ENCODE peak calls at places on chromosomes 3 and 15, in eight cellular contexts. One of them, this sample, is unnamed.
A peak's percentile ranks its signal among the peaks of the same experiment; 100 is the strongest.

GRCh38 chr3:183188895-183189462 is 26.4 kb upstream of the LAMP3 start:
- DNase-seq in stimulated activated CD4-positive, alpha-beta T cell treated with anti-CD3 and anti-CD28 coated beads, Interleukin-4, amount 100 ng/mL, for 1 hour: peak; percentile 36
- DNase-seq in GM03348: peak; percentile 12
- DNase-seq in fibroblast of the conjunctiva: no peak
- DNase-seq in T-helper 9 cell: no peak
- DNase-seq in spleen: no peak
- DNase-seq in AG08396: no peak
- DNase-seq in hepatocyte: peak; percentile 40
- DNase-seq in this sample: peak; percentile 23

GRCh38 chr15:65101891-65102708 is 12.9 kb downstream of the UBAP1L start:
- DNase-seq in T-helper 9 cell: no peak
- DNase-seq in GM03348: no peak
- DNase-seq in stimulated activated CD4-positive, alpha-beta T cell treated with anti-CD3 and anti-CD28 coated beads, Interleukin-4, amount 100 ng/mL, for 1 hour: no peak
- DNase-seq in fibroblast of the conjunctiva: no peak
- DNase-seq in hepatocyte: no peak
- DNase-seq in spleen: no peak
- DNase-seq in AG08396: no peak
- DNase-seq in this sample: no peak

GRCh38 chr3:37737134-37737533 is 124.5 kb upstream of the CTDSPL start:
- DNase-seq in AG08396: no peak
- DNase-seq in fibroblast of the conjunctiva: no peak
- DNase-seq in stimulated activated CD4-positive, alpha-beta T cell treated with anti-CD3 and anti-CD28 coated beads, Interleukin-4, amount 100 ng/mL, for 1 hour: no peak
- DNase-seq in GM03348: no peak
- DNase-seq in T-helper 9 cell: no peak
- DNase-seq in hepatocyte: no peak
- DNase-seq in spleen: no peak
- DNase-seq in this sample: no peak

GRCh38 chr3:190449801-190450200 is at the start of gene TMEM207:
- DNase-seq in GM03348: no peak
- DNase-seq in AG08396: no peak
- DNase-seq in fibroblast of the conjunctiva: no peak
- DNase-seq in T-helper 9 cell: no peak
- DNase-seq in stimulated activated CD4-positive, alpha-beta T cell treated with anti-CD3 and anti-CD28 coated beads, Interleukin-4, amount 100 ng/mL, for 1 hour: no peak
- DNase-seq in spleen: no peak
- DNase-seq in hepatocyte: no peak
- DNase-seq in this sample: no peak

GRCh38 chr3:141331370-141332318 is 36.7 kb upstream of the ZBTB38 start:
- DNase-seq in spleen: no peak
- DNase-seq in AG08396: peak; percentile 86
- DNase-seq in GM03348: peak; percentile 90
- DNase-seq in stimulated activated CD4-positive, alpha-beta T cell treated with anti-CD3 and anti-CD28 coated beads, Interleukin-4, amount 100 ng/mL, for 1 hour: no peak
- DNase-seq in fibroblast of the conjunctiva: peak; percentile 61
- DNase-seq in hepatocyte: peak; percentile 84
- DNase-seq in T-helper 9 cell: no peak
- DNase-seq in this sample: no peak

GRCh38 chr3:18234717-18235335 is 190.3 kb downstream of the SATB1 start:
- DNase-seq in spleen: no peak
- DNase-seq in hepatocyte: no peak
- DNase-seq in GM03348: no peak
- DNase-seq in stimulated activated CD4-positive, alpha-beta T cell treated with anti-CD3 and anti-CD28 coated beads, Interleukin-4, amount 100 ng/mL, for 1 hour: no peak
- DNase-seq in fibroblast of the conjunctiva: no peak
- DNase-seq in T-helper 9 cell: no peak
- DNase-seq in AG08396: no peak
- DNase-seq in this sample: no peak

GRCh38 chr15:23049984-23050628 is 10.7 kb upstream of the TUBGCP5 start:
- DNase-seq in hepatocyte: no peak
- DNase-seq in stimulated activated CD4-positive, alpha-beta T cell treated with anti-CD3 and anti-CD28 coated beads, Interleukin-4, amount 100 ng/mL, for 1 hour: no peak
- DNase-seq in AG08396: no peak
- DNase-seq in spleen: no peak
- DNase-seq in fibroblast of the conjunctiva: no peak
- DNase-seq in GM03348: no peak
- DNase-seq in T-helper 9 cell: no peak
- DNase-seq in this sample: no peak

GRCh38 chr3:106194726-106195125 is 325.9 kb upstream of the CBLB start:
- DNase-seq in hepatocyte: no peak
- DNase-seq in stimulated activated CD4-positive, alpha-beta T cell treated with anti-CD3 and anti-CD28 coated beads, Interleukin-4, amount 100 ng/mL, for 1 hour: no peak
- DNase-seq in AG08396: no peak
- DNase-seq in spleen: no peak
- DNase-seq in fibroblast of the conjunctiva: no peak
- DNase-seq in GM03348: no peak
- DNase-seq in T-helper 9 cell: no peak
- DNase-seq in this sample: no peak

GRCh38 chr3:69770976-69771634 is 31.8 kb downstream of the MITF start:
- DNase-seq in spleen: no peak
- DNase-seq in GM03348: no peak
- DNase-seq in fibroblast of the conjunctiva: no peak
- DNase-seq in T-helper 9 cell: no peak
- DNase-seq in stimulated activated CD4-positive, alpha-beta T cell treated with anti-CD3 and anti-CD28 coated beads, Interleukin-4, amount 100 ng/mL, for 1 hour: no peak
- DNase-seq in hepatocyte: no peak
- DNase-seq in AG08396: no peak
- DNase-seq in this sample: no peak

GRCh38 chr15:67907175-67907723 is 67.4 kb upstream of the RNU6-1 start:
- DNase-seq in hepatocyte: no peak
- DNase-seq in AG08396: no peak
- DNase-seq in spleen: no peak
- DNase-seq in stimulated activated CD4-positive, alpha-beta T cell treated with anti-CD3 and anti-CD28 coated beads, Interleukin-4, amount 100 ng/mL, for 1 hour: no peak
- DNase-seq in T-helper 9 cell: no peak
- DNase-seq in GM03348: no peak
- DNase-seq in fibroblast of the conjunctiva: no peak
- DNase-seq in this sample: no peak

GRCh38 chr15:68277131-68277604 is 377 bp upstream of the FEM1B start:
- DNase-seq in AG08396: peak; percentile 38
- DNase-seq in fibroblast of the conjunctiva: no peak
- DNase-seq in spleen: no peak
- DNase-seq in stimulated activated CD4-positive, alpha-beta T cell treated with anti-CD3 and anti-CD28 coated beads, Interleukin-4, amount 100 ng/mL, for 1 hour: no peak
- DNase-seq in T-helper 9 cell: no peak
- DNase-seq in hepatocyte: peak; percentile 70
- DNase-seq in GM03348: peak; percentile 36
- DNase-seq in this sample: peak; percentile 46

GRCh38 chr3:118974356-118975097 is 60.1 kb downstream of the IGSF11 start:
- DNase-seq in fibroblast of the conjunctiva: no peak
- DNase-seq in hepatocyte: no peak
- DNase-seq in stimulated activated CD4-positive, alpha-beta T cell treated with anti-CD3 and anti-CD28 coated beads, Interleukin-4, amount 100 ng/mL, for 1 hour: no peak
- DNase-seq in T-helper 9 cell: no peak
- DNase-seq in GM03348: no peak
- DNase-seq in AG08396: no peak
- DNase-seq in spleen: no peak
- DNase-seq in this sample: no peak

GRCh38 chr3:69408542-69408941 is 22.7 kb upstream of the FRMD4B start:
- DNase-seq in T-helper 9 cell: no peak
- DNase-seq in GM03348: no peak
- DNase-seq in spleen: no peak
- DNase-seq in fibroblast of the conjunctiva: no peak
- DNase-seq in hepatocyte: no peak
- DNase-seq in AG08396: no peak
- DNase-seq in stimulated activated CD4-positive, alpha-beta T cell treated with anti-CD3 and anti-CD28 coated beads, Interleukin-4, amount 100 ng/mL, for 1 hour: no peak
- DNase-seq in this sample: no peak

GRCh38 chr3:154901263-154901662 is 178.9 kb upstream of the MME start:
- DNase-seq in AG08396: no peak
- DNase-seq in spleen: no peak
- DNase-seq in stimulated activated CD4-positive, alpha-beta T cell treated with anti-CD3 and anti-CD28 coated beads, Interleukin-4, amount 100 ng/mL, for 1 hour: no peak
- DNase-seq in hepatocyte: no peak
- DNase-seq in fibroblast of the conjunctiva: no peak
- DNase-seq in T-helper 9 cell: no peak
- DNase-seq in GM03348: no peak
- DNase-seq in this sample: no peak

GRCh38 chr3:59483191-59483590 is 433.4 kb upstream of the CFAP20DC start:
- DNase-seq in T-helper 9 cell: no peak
- DNase-seq in fibroblast of the conjunctiva: no peak
- DNase-seq in spleen: no peak
- DNase-seq in AG08396: no peak
- DNase-seq in hepatocyte: no peak
- DNase-seq in stimulated activated CD4-positive, alpha-beta T cell treated with anti-CD3 and anti-CD28 coated beads, Interleukin-4, amount 100 ng/mL, for 1 hour: no peak
- DNase-seq in GM03348: no peak
- DNase-seq in this sample: no peak

GRCh38 chr3:193016437-193016887 is 98.8 kb upstream of the MB21D2 start:
- DNase-seq in AG08396: no peak
- DNase-seq in spleen: no peak
- DNase-seq in fibroblast of the conjunctiva: no peak
- DNase-seq in hepatocyte: no peak
- DNase-seq in T-helper 9 cell: no peak
- DNase-seq in GM03348: no peak
- DNase-seq in stimulated activated CD4-positive, alpha-beta T cell treated with anti-CD3 and anti-CD28 coated beads, Interleukin-4, amount 100 ng/mL, for 1 hour: no peak
- DNase-seq in this sample: peak; percentile 46

GRCh38 chr3:76065975-76066374 is 280.6 kb upstream of the ZNF717 start:
- DNase-seq in fibroblast of the conjunctiva: no peak
- DNase-seq in spleen: no peak
- DNase-seq in AG08396: no peak
- DNase-seq in stimulated activated CD4-positive, alpha-beta T cell treated with anti-CD3 and anti-CD28 coated beads, Interleukin-4, amount 100 ng/mL, for 1 hour: no peak
- DNase-seq in T-helper 9 cell: no peak
- DNase-seq in GM03348: no peak
- DNase-seq in hepatocyte: no peak
- DNase-seq in this sample: no peak

GRCh38 chr3:25372167-25372566 is 55.9 kb upstream of the RARB start:
- DNase-seq in GM03348: peak; percentile 51
- DNase-seq in fibroblast of the conjunctiva: no peak
- DNase-seq in stimulated activated CD4-positive, alpha-beta T cell treated with anti-CD3 and anti-CD28 coated beads, Interleukin-4, amount 100 ng/mL, for 1 hour: no peak
- DNase-seq in T-helper 9 cell: no peak
- DNase-seq in spleen: no peak
- DNase-seq in AG08396: no peak
- DNase-seq in hepatocyte: no peak
- DNase-seq in this sample: no peak

GRCh38 chr3:172090035-172090434 is 50.7 kb downstream of the FNDC3B start:
- DNase-seq in spleen: no peak
- DNase-seq in stimulated activated CD4-positive, alpha-beta T cell treated with anti-CD3 and anti-CD28 coated beads, Interleukin-4, amount 100 ng/mL, for 1 hour: no peak
- DNase-seq in AG08396: no peak
- DNase-seq in fibroblast of the conjunctiva: no peak
- DNase-seq in GM03348: no peak
- DNase-seq in T-helper 9 cell: no peak
- DNase-seq in hepatocyte: no peak
- DNase-seq in this sample: no peak

GRCh38 chr15:82040395-82040794 is 5.4 kb downstream of the MEX3B start:
- DNase-seq in GM03348: no peak
- DNase-seq in hepatocyte: no peak
- DNase-seq in T-helper 9 cell: no peak
- DNase-seq in spleen: no peak
- DNase-seq in AG08396: no peak
- DNase-seq in stimulated activated CD4-positive, alpha-beta T cell treated with anti-CD3 and anti-CD28 coated beads, Interleukin-4, amount 100 ng/mL, for 1 hour: no peak
- DNase-seq in fibroblast of the conjunctiva: no peak
- DNase-seq in this sample: no peak

GRCh38 chr3:30426319-30426993 is 179.9 kb upstream of the TGFBR2 start:
- DNase-seq in fibroblast of the conjunctiva: peak; percentile 70
- DNase-seq in hepatocyte: peak; percentile 8
- DNase-seq in stimulated activated CD4-positive, alpha-beta T cell treated with anti-CD3 and anti-CD28 coated beads, Interleukin-4, amount 100 ng/mL, for 1 hour: no peak
- DNase-seq in GM03348: peak; percentile 77
- DNase-seq in T-helper 9 cell: no peak
- DNase-seq in spleen: no peak
- DNase-seq in AG08396: peak; percentile 50
- DNase-seq in this sample: no peak

GRCh38 chr3:50078622-50079021 is 10.1 kb upstream of the RBM5 start:
- DNase-seq in T-helper 9 cell: no peak
- DNase-seq in GM03348: no peak
- DNase-seq in fibroblast of the conjunctiva: no peak
- DNase-seq in stimulated activated CD4-positive, alpha-beta T cell treated with anti-CD3 and anti-CD28 coated beads, Interleukin-4, amount 100 ng/mL, for 1 hour: no peak
- DNase-seq in spleen: no peak
- DNase-seq in hepatocyte: no peak
- DNase-seq in AG08396: no peak
- DNase-seq in this sample: no peak

GRCh38 chr3:30951806-30952205 is 57.3 kb upstream of the GADL1 start:
- DNase-seq in stimulated activated CD4-positive, alpha-beta T cell treated with anti-CD3 and anti-CD28 coated beads, Interleukin-4, amount 100 ng/mL, for 1 hour: no peak
- DNase-seq in T-helper 9 cell: no peak
- DNase-seq in AG08396: no peak
- DNase-seq in hepatocyte: no peak
- DNase-seq in spleen: no peak
- DNase-seq in GM03348: no peak
- DNase-seq in fibroblast of the conjunctiva: no peak
- DNase-seq in this sample: no peak

GRCh38 chr3:99909714-99910508 is 92.2 kb downstream of the CMSS1 start:
- DNase-seq in hepatocyte: peak; percentile 28
- DNase-seq in fibroblast of the conjunctiva: peak; percentile 23
- DNase-seq in AG08396: no peak
- DNase-seq in T-helper 9 cell: no peak
- DNase-seq in stimulated activated CD4-positive, alpha-beta T cell treated with anti-CD3 and anti-CD28 coated beads, Interleukin-4, amount 100 ng/mL, for 1 hour: no peak
- DNase-seq in spleen: no peak
- DNase-seq in GM03348: no peak
- DNase-seq in this sample: no peak

GRCh38 chr3:52934626-52935530 is 37.5 kb upstream of the STIMATE start:
- DNase-seq in stimulated activated CD4-positive, alpha-beta T cell treated with anti-CD3 and anti-CD28 coated beads, Interleukin-4, amount 100 ng/mL, for 1 hour: peak; percentile 34
- DNase-seq in fibroblast of the conjunctiva: peak; percentile 37
- DNase-seq in GM03348: peak; percentile 80
- DNase-seq in hepatocyte: peak; percentile 76
- DNase-seq in spleen: no peak
- DNase-seq in AG08396: peak; percentile 67
- DNase-seq in T-helper 9 cell: peak; percentile 19
- DNase-seq in this sample: peak; percentile 27

GRCh38 chr15:25568751-25569150 is 129.9 kb upstream of the UBE3A start:
- DNase-seq in hepatocyte: no peak
- DNase-seq in stimulated activated CD4-positive, alpha-beta T cell treated with anti-CD3 and anti-CD28 coated beads, Interleukin-4, amount 100 ng/mL, for 1 hour: no peak
- DNase-seq in fibroblast of the conjunctiva: no peak
- DNase-seq in T-helper 9 cell: no peak
- DNase-seq in spleen: no peak
- DNase-seq in GM03348: peak; percentile 39
- DNase-seq in AG08396: no peak
- DNase-seq in this sample: no peak

This sample was measured in NT2/D1.